ENCODE peak calls at places on chromosomes 6 and 20, in nine cellular contexts. Q is mucosa of gallbladder, Z is amniotic stem cell, P is IMR-90, C is myocyte, T is germinal center, J is T-helper 1 cell, D is HEK293T, V is GM23248. B is an unnamed sample.

GRCh38 chr20:49306903-49307336 is 29.1 kb upstream of the ZNFX1 start:
- DNase-seq in Q (no peak), Z (no peak), P (no peak), C (no peak), T (no peak), J (no peak), D (no peak), V (no peak), B (no peak)

GRCh38 chr6:117506180-117506835 is 23.8 kb downstream of the DCBLD1 start:
- DNase-seq in Q (no peak), Z (no peak), P (peak), C (peak), T (no peak), J (no peak), D (no peak), V (peak), B (no peak)

GRCh38 chr6:32369678-32370077 is 2.0 kb downstream of the TSBP1 start:
- DNase-seq in Q (no peak), Z (no peak), P (peak), C (peak), T (no peak), J (no peak), D (no peak), V (peak), B (peak)

GRCh38 chr6:31478186-31478950 is 19.6 kb upstream of the MICB start:
- DNase-seq in Q (no peak), Z (no peak), P (no peak), C (no peak), T (no peak), J (no peak), D (no peak), V (no peak), B (no peak)

GRCh38 chr6:100464910-100465700 is at the start of gene SIM1:
- DNase-seq in Q (no peak), Z (no peak), P (peak), C (peak), T (peak), J (no peak), D (peak), V (peak), B (no peak)

GRCh38 chr6:22323848-22324247 is 27.0 kb upstream of the PRL start:
- DNase-seq in Q (no peak), Z (no peak), P (no peak), C (no peak), T (no peak), J (no peak), D (no peak), V (no peak), B (no peak)

GRCh38 chr6:33694977-33695376 is 16.5 kb downstream of the UQCC2 start:
- DNase-seq in Q (no peak), Z (no peak), P (no peak), C (no peak), T (no peak), J (no peak), D (no peak), V (no peak), B (no peak)

GRCh38 chr20:48668451-48668946 is 159.3 kb downstream of the PREX1 start:
- DNase-seq in Q (no peak), Z (no peak), P (no peak), C (peak), T (no peak), J (no peak), D (no peak), V (no peak), B (no peak)

GRCh38 chr6:105753184-105754097 is 332.7 kb upstream of the PRDM1 start:
- DNase-seq in Q (peak), Z (no peak), P (peak), C (no peak), T (no peak), J (no peak), D (no peak), V (no peak), B (no peak)

B was measured in glomerular endothelial cell.